ENCODE peak calls at places on chromosomes 12 and 14, in seven cellular contexts. P is GM06990, A is pancreas, N is dorsolateral prefrontal cortex, T is nephron progenitor cell, S is IMR-90, I is GM23338. V is an unnamed sample.

GRCh38 chr12:62933871-62934798 is 815 bp downstream of the PPM1H start:
- DNase-seq in I (peak; percentile 68), P (peak; percentile 29), A (peak; percentile 43), N (peak; percentile 69), S (peak; percentile 4), T (peak; percentile 20), V (peak; percentile 19)

GRCh38 chr14:54252072-54252730 is 144.6 kb upstream of the CDKN3 start:
- DNase-seq in P (no peak), I (no peak), N (no peak), T (no peak), S (peak; percentile 58), A (no peak), V (peak; percentile 78)

GRCh38 chr12:26028953-26029740 is 70.7 kb downstream of the RASSF8 start:
- DNase-seq in N (no peak), T (peak; percentile 26), A (no peak), P (no peak), S (peak; percentile 67), I (peak; percentile 66), V (peak; percentile 30)

GRCh38 chr12:70853326-70853725 is 67.2 kb downstream of the PTPRR start:
- DNase-seq in N (no peak), A (no peak), T (no peak), S (peak; percentile 1), I (no peak), P (no peak), V (no peak)

GRCh38 chr14:95547626-95548327 is 12.9 kb downstream of the GLRX5 start:
- DNase-seq in S (peak; percentile 66), I (peak; percentile 41), N (no peak), A (no peak), P (no peak), T (no peak), V (peak; percentile 38)

GRCh38 chr12:128797119-128798118 is 26.3 kb downstream of the SLC15A4 start:
- DNase-seq in I (no peak), T (no peak), N (no peak), A (no peak), S (peak; percentile 63), P (no peak), V (peak; percentile 68)

GRCh38 chr12:50024804-50025186 is 499 bp downstream of the RACGAP1 start:
- DNase-seq in I (peak; percentile 35), N (no peak), T (no peak), P (no peak), S (no peak), A (no peak), V (peak; percentile 10)

GRCh38 chr12:64400041-64400440 is 4.2 kb upstream of the XPOT start:
- DNase-seq in P (no peak), S (peak; percentile 68), I (peak; percentile 71), N (peak; percentile 22), A (no peak), T (no peak), V (no peak)

GRCh38 chr14:70567791-70568190 is 32.7 kb downstream of the MED6 start:
- DNase-seq in P (peak; percentile 30), S (peak; percentile 39), A (no peak), T (peak; percentile 3), N (no peak), I (peak; percentile 92), V (peak; percentile 51)

GRCh38 chr14:22597771-22598098 is 365 bp upstream of the ABHD4 start:
- DNase-seq in I (no peak), P (no peak), T (no peak), N (no peak), A (no peak), S (no peak), V (no peak)

GRCh38 chr12:3592856-3593625 is 102.0 kb downstream of the PRMT8 start:
- DNase-seq in P (no peak), S (no peak), N (no peak), I (no peak), T (no peak), A (no peak), V (no peak)

GRCh38 chr12:4031703-4032291 is 158.6 kb upstream of the PARP11 start:
- DNase-seq in I (no peak), S (peak; percentile 20), N (no peak), P (no peak), T (no peak), A (peak; percentile 46), V (no peak)

GRCh38 chr12:112664569-112664968 is 127.0 kb upstream of the RPH3A start:
- DNase-seq in A (no peak), P (no peak), N (no peak), T (peak; percentile 80), S (no peak), I (peak; percentile 64), V (no peak)

GRCh38 chr14:34711169-34711568 is 3.2 kb downstream of the CFL2 start:
- DNase-seq in I (no peak), T (no peak), S (peak; percentile 94), A (no peak), P (peak; percentile 22), N (no peak), V (peak; percentile 93)

GRCh38 chr14:55028066-55028465 is 1.0 kb downstream of the SOCS4 start:
- DNase-seq in A (no peak), T (no peak), S (peak; percentile 11), N (no peak), P (no peak), I (no peak), V (no peak)

GRCh38 chr12:85057370-85057963 is 21.3 kb downstream of the LRRIQ1 start:
- DNase-seq in A (no peak), N (no peak), T (peak; percentile 57), I (peak; percentile 78), P (no peak), S (peak; percentile 41), V (peak; percentile 25)

GRCh38 chr14:35414365-35414764 is 9.8 kb upstream of the NFKBIA start:
- DNase-seq in T (no peak), P (no peak), I (peak; percentile 39), N (no peak), S (peak; percentile 49), A (no peak), V (no peak)

GRCh38 chr14:51846631-51847488 is 13.6 kb upstream of the GNG2 start:
- DNase-seq in A (no peak), S (peak; percentile 53), T (peak; percentile 35), I (peak; percentile 93), N (peak; percentile 12), P (peak; percentile 86), V (no peak)

GRCh38 chr12:116075251-116075650 is 202.2 kb downstream of the MED13L start:
- DNase-seq in P (no peak), T (no peak), N (no peak), A (no peak), I (no peak), S (no peak), V (no peak)

GRCh38 chr14:100709956-100710284 is 16.8 kb upstream of the DLK1 start:
- DNase-seq in N (no peak), S (no peak), P (no peak), I (no peak), T (no peak), A (no peak), V (no peak)
- TF ChIP-seq CTCF in N (no peak), S (no peak), P (no peak), I (no peak), T (no peak), A (no peak), V (peak; percentile 42)

GRCh38 chr12:52977195-52977594 is 28.3 kb downstream of the KRT18 start:
- DNase-seq in S (no peak), P (no peak), T (no peak), I (no peak), A (no peak), N (no peak), V (no peak)

GRCh38 chr12:52975204-52975603 is 26.3 kb downstream of the KRT18 start:
- DNase-seq in P (no peak), A (no peak), T (no peak), N (no peak), I (no peak), S (peak; percentile 55), V (no peak)

GRCh38 chr12:52975820-52976573 is 27.1 kb downstream of the KRT18 start:
- DNase-seq in A (no peak), T (no peak), S (peak; percentile 27), P (no peak), I (peak; percentile 74), N (peak; percentile 34), V (peak; percentile 68)

GRCh38 chr12:52980096-52980694 is 26.1 kb upstream of the EIF4B start:
- DNase-seq in P (no peak), N (no peak), T (no peak), S (no peak), I (no peak), A (no peak), V (no peak)

GRCh38 chr12:52976574-52977071 is 27.7 kb downstream of the KRT18 start:
- DNase-seq in S (peak; percentile 70), T (peak; percentile 50), I (peak; percentile 43), A (no peak), N (no peak), P (no peak), V (peak; percentile 80)
- TF ChIP-seq CTCF in S (no peak), T (no peak), I (peak; percentile 8), A (no peak), N (no peak), P (no peak), V (peak; percentile 32)

DNA sequence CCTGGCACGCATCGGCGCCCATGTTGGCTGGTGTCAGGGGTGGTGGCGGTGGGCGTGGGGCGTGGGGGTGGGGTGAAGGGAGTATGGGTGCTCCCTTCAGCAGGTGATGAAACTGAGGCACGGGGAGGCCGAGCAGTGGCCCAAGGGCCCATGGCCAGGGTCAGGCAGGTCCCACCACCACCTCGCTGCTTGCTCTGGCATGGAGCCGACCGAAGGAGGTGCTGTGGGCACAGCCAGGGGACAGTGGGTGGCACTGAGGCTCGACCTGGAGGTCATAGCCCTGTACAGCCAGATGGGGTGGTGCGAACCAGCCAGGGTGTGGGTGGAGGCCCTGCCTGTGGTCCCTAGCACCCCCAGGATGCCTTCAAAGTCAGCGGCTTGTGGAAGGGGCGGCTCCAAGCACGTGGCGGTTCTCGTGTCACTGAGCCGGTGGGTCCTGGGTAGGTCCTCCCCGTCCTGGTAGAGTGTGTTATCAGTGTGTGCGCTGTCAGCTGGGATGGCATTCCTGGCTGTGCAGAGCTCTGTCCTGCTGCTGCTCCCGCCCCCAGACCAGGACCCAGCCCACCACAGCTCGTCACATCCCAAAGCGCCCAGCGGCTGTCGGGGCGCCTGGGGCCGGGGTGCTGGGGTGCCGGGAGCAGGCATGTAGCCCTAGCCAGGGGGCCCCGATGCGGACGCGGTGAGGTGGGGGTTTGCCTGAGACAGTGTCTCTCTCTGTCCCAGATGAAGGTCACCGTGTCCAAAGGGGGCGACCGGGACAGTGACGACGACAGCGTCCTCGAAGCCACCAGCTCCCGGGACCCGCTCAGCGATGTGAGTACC is 35.3 kb downstream of the FBRSL1 start:
- DNase-seq in N (no peak), A (no peak), S (no peak), T (no peak), P (no peak), I (no peak), V (no peak)
- TF ChIP-seq CTCF in N (peak; percentile 29), A (no peak), S (no peak), T (no peak), P (no peak), I (no peak), V (no peak)

GRCh38 chr14:79809849-79810612 is 401.3 kb downstream of the DIO2 start:
- DNase-seq in P (no peak), N (no peak), T (no peak), A (no peak), I (peak; percentile 27), S (peak; percentile 41), V (no peak)
- TF ChIP-seq CTCF in P (no peak), N (peak; percentile 64), T (no peak), A (no peak), I (peak; percentile 46), S (peak; percentile 38), V (peak; percentile 28)

GRCh38 chr14:105309371-105309770 is 5.2 kb upstream of the PACS2 start:
- DNase-seq in P (no peak), T (no peak), S (no peak), A (peak; percentile 69), I (no peak), N (no peak), V (no peak)
- TF ChIP-seq CTCF in P (no peak), T (no peak), S (no peak), A (no peak), I (no peak), N (no peak), V (no peak)